ENCODE peak calls at places on chromosomes 12 and 14, in nine cellular contexts. M is GM13976, Z is glutamatergic neuron, X is Calu3, H is cardiac muscle cell, I is GM20000, Y is psoas muscle, W is WERI-Rb-1, G is sigmoid colon. F is an unnamed sample.

GRCh38 chr14:20781805-20782204 is 737 bp downstream of the RNASE6 start:
- DNase-seq in I (no peak), M (no peak), Z (no peak), G (no peak), W (no peak), Y (no peak), X (no peak), H (no peak), F (no peak)

GRCh38 chr14:34113991-34114390 is 163.1 kb upstream of the EGLN3 start:
- DNase-seq in G (no peak), Z (no peak), I (no peak), W (no peak), X (no peak), M (no peak), H (no peak), Y (no peak), F (no peak)

GRCh38 chr12:64042901-64043300 is 179.2 kb downstream of the KICS2 start:
- DNase-seq in G (no peak), W (no peak), I (no peak), Z (no peak), M (no peak), H (peak; percentile 81), X (no peak), Y (no peak), F (no peak)

GRCh38 chr12:104702565-104703139 is 245.9 kb downstream of the CHST11 start:
- DNase-seq in H (peak; percentile 74), I (no peak), Z (no peak), M (no peak), X (no peak), G (peak; percentile 78), W (no peak), Y (peak; percentile 82), F (no peak)

GRCh38 chr12:54337854-54338650 is 13.1 kb downstream of the COPZ1 start:
- DNase-seq in I (no peak), G (no peak), X (no peak), M (no peak), Y (no peak), W (no peak), Z (no peak), H (no peak), F (no peak)

GRCh38 chr12:30064906-30065305 is 281.2 kb upstream of the TMTC1 start:
- DNase-seq in M (no peak), Y (no peak), I (no peak), X (no peak), G (no peak), Z (no peak), W (no peak), H (no peak), F (no peak)

GRCh38 chr12:79344855-79345840 is 345.6 kb downstream of the PAWR start:
- DNase-seq in X (peak; percentile 74), Y (no peak), M (peak; percentile 18), W (peak; percentile 58), I (peak; percentile 30), H (peak; percentile 26), G (no peak), Z (no peak), F (peak; percentile 17)

GRCh38 chr14:73945159-73945670 is 4.7 kb downstream of the FAM161B start:
- DNase-seq in X (no peak), W (no peak), Y (no peak), G (no peak), Z (no peak), M (no peak), I (no peak), H (no peak), F (no peak)

GRCh38 chr14:90613446-90613845 is 202.8 kb downstream of the TTC7B start:
- DNase-seq in X (no peak), W (no peak), G (peak; percentile 30), Y (no peak), I (no peak), M (no peak), Z (no peak), H (no peak), F (no peak)

GRCh38 chr12:79114896-79115295 is 250.3 kb downstream of the SYT1 start:
- DNase-seq in H (no peak), Y (no peak), X (no peak), Z (no peak), G (no peak), W (no peak), M (no peak), I (no peak), F (no peak)

GRCh38 chr12:106258935-106259334 is 11.1 kb upstream of the CKAP4 start:
- DNase-seq in H (no peak), M (no peak), Z (no peak), X (no peak), G (no peak), Y (no peak), W (no peak), I (no peak), F (no peak)

GRCh38 chr12:90979936-90980335 is 24.8 kb downstream of the EPYC start:
- DNase-seq in Y (no peak), H (peak; percentile 70), I (no peak), G (no peak), X (no peak), Z (no peak), W (no peak), M (no peak), F (no peak)

GRCh38 chr14:55711171-55711811 is 131.3 kb downstream of the KTN1 start:
- DNase-seq in Z (no peak), H (peak; percentile 64), Y (no peak), G (no peak), M (no peak), I (no peak), W (no peak), X (no peak), F (no peak)

GRCh38 chr12:80187660-80188090 is 88.3 kb downstream of the OTOGL start:
- DNase-seq in I (no peak), M (peak; percentile 10), G (no peak), W (no peak), Y (no peak), Z (no peak), H (peak; percentile 59), X (peak; percentile 30), F (no peak)

GRCh38 chr12:65232490-65233077 is 45.9 kb upstream of the MSRB3 start:
- DNase-seq in M (peak; percentile 33), Y (no peak), W (no peak), Z (no peak), I (peak; percentile 9), H (peak; percentile 44), X (no peak), G (no peak), F (no peak)
- TF ChIP-seq CTCF in M (peak; percentile 25), Y (peak; percentile 49), W (no peak), Z (peak; percentile 76), I (peak; percentile 6), H (peak; percentile 36), X (peak; percentile 56), G (no peak), F (peak; percentile 59)

DNA sequence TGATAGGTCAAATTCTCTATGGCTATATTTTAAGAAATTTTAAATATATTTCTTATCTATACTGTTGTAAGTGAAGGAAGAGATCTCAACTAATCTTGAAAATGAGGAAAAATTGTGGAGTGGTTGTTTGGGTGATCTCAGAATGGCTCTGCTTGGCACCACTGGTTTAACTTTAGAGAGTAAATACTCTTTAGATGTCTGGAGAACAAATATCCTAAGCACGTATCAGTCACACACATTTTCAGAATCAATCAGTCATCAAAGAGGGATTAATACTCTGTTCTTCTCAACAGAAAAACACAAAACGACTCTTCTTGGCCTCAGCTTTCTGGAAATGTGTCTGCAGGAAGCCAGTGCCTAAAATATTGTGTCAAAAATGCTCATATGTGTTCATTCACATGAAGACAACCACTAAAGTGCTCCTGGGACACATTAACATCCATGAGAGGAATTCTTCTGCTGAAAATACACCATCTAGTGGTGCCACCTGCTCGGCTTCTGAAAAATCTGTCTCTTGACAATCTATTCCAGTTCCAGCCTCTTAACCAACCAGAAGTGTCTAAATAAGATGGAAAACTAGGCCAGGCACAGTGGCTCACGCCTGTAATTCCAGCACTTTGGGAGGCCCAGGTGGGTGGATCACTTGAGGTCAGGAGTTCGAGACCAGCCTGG is 81.1 kb upstream of the CCDC198 start:
- DNase-seq in W (no peak), I (no peak), H (no peak), Y (no peak), Z (no peak), X (peak; percentile 34), M (no peak), G (no peak), F (no peak)
- TF ChIP-seq CTCF in W (peak; percentile 26), I (no peak), H (no peak), Y (no peak), Z (no peak), X (no peak), M (no peak), G (no peak), F (peak; percentile 25)

DNA sequence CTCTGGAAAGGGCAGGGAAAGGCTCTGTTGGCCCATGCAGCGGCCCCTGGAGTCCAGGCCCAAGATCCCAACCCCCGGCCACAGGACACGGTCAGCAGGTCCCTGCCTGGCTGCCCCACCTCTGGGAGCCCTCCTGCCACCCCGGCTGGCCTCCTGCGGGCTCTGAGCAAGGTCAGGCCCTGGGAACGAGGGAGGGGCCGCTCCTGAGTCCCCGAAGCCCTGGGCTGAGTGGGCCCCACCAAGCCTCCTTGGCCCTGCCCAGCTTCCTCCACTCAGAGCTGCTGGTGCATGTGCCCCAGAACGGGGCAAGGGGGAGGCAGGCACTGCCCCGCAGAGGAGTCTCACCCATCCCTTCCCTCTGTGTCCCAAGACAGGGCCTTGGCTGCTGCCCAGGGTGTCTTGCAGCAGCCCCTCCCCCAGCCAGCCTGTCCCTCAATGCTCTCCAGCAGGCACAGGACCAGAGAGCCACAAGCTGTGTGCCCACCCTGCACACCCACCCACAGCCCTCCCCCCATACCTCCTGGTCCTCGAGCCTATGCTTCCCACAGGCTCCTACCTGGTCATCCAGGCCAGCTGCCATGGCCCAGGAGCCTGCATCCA is 7.4 kb upstream of the C14orf180 start:
- DNase-seq in X (no peak), H (no peak), Y (no peak), M (no peak), W (no peak), G (no peak), I (no peak), Z (no peak), F (no peak)
- TF ChIP-seq CTCF in X (no peak), H (no peak), Y (no peak), M (no peak), W (no peak), G (no peak), I (no peak), Z (no peak), F (no peak)

GRCh38 chr12:92719674-92720073 is 16.9 kb downstream of the PLEKHG7 start:
- DNase-seq in X (no peak), Y (no peak), W (no peak), G (no peak), M (no peak), Z (no peak), I (no peak), H (peak; percentile 8), F (no peak)

GRCh38 chr12:92715625-92716024 is 12.8 kb downstream of the PLEKHG7 start:
- DNase-seq in M (no peak), Z (no peak), G (no peak), W (no peak), I (no peak), X (no peak), H (no peak), Y (no peak), F (no peak)

GRCh38 chr12:92721130-92721529 is 18.3 kb downstream of the PLEKHG7 start:
- DNase-seq in H (peak; percentile 14), W (no peak), G (no peak), I (no peak), Z (no peak), Y (no peak), M (no peak), X (no peak), F (no peak)

GRCh38 chr12:92718483-92718985 is 15.7 kb downstream of the PLEKHG7 start:
- DNase-seq in G (no peak), Y (no peak), X (no peak), H (peak; percentile 21), I (no peak), Z (no peak), M (no peak), W (no peak), F (no peak)

GRCh38 chr12:92717202-92717601 is 14.4 kb downstream of the PLEKHG7 start:
- DNase-seq in M (no peak), Z (no peak), G (no peak), W (peak; percentile 18), Y (no peak), I (no peak), H (peak; percentile 73), X (peak; percentile 12), F (no peak)
- TF ChIP-seq CTCF in M (peak; percentile 26), Z (no peak), G (no peak), W (peak; percentile 55), Y (peak; percentile 31), I (no peak), H (peak; percentile 54), X (no peak), F (no peak)

F was measured in progenitor cell of endocrine pancreas.